ENCODE peak calls at places on chromosomes 3 and 15, in ten cellular contexts. V is HT1080, T is right lobe of liver, Z is right cardiac atrium, C is AG10803, A is AG04450, O is fibroblast of lung, F is activated T-cell treated with anti-CD3 and anti-CD28 coated beads for 1 hour, N is T-helper 9 cell, L is endothelial cell of umbilical vein. D is an unnamed sample.

GRCh38 chr15:77024273-77025065 is 29.5 kb downstream of the PSTPIP1 start:
- DNase-seq in A (no peak), T (peak; percentile 63), V (peak; percentile 48), L (peak; percentile 40), C (peak; percentile 48), F (peak; percentile 63), O (peak; percentile 19), Z (peak; percentile 66), N (peak; percentile 66), D (peak; percentile 35)

GRCh38 chr3:141738636-141739363 is 702 bp downstream of the RNF7 start:
- DNase-seq in O (peak; percentile 60), N (no peak), Z (no peak), C (peak; percentile 53), F (peak; percentile 4), T (no peak), V (peak; percentile 49), A (no peak), L (peak; percentile 62), D (peak; percentile 30)

GRCh38 chr15:60720493-60721231 is 241.7 kb upstream of the ICE2 start:
- DNase-seq in T (no peak), O (no peak), L (no peak), Z (no peak), V (no peak), C (no peak), N (peak; percentile 23), F (no peak), A (no peak), D (no peak)

GRCh38 chr3:161640201-161640600 is 143.6 kb downstream of the OTOL1 start:
- DNase-seq in F (no peak), Z (no peak), N (no peak), V (no peak), A (no peak), T (no peak), C (no peak), O (no peak), L (no peak), D (no peak)

GRCh38 chr3:41991399-41991798 is 29.5 kb upstream of the ULK4 start:
- DNase-seq in N (no peak), T (no peak), C (no peak), O (no peak), Z (no peak), A (no peak), F (no peak), L (no peak), V (no peak), D (no peak)

GRCh38 chr3:24135280-24135679 is 190.2 kb downstream of the NR1D2 start:
- DNase-seq in F (no peak), A (no peak), Z (no peak), O (no peak), C (peak; percentile 76), N (no peak), L (no peak), T (no peak), V (no peak), D (no peak)

GRCh38 chr3:37492977-37493471 is 318.6 kb upstream of the LRRFIP2 start:
- DNase-seq in N (no peak), T (no peak), F (no peak), V (peak; percentile 11), Z (peak; percentile 28), L (peak; percentile 4), C (peak; percentile 68), A (no peak), O (no peak), D (no peak)

GRCh38 chr3:189909573-189909972 is 211.1 kb downstream of the P3H2 start:
- DNase-seq in V (peak; percentile 38), N (no peak), T (no peak), A (no peak), F (no peak), Z (no peak), C (no peak), L (no peak), O (no peak), D (no peak)

GRCh38 chr15:40787344-40787841 is 17.6 kb downstream of the C15orf62 start:
- DNase-seq in Z (no peak), O (peak; percentile 91), A (no peak), L (peak; percentile 71), N (peak; percentile 24), F (no peak), T (no peak), C (peak; percentile 93), V (peak; percentile 98), D (no peak)

GRCh38 chr3:129439381-129439816 is 349 bp downstream of the MBD4 start:
- DNase-seq in L (peak; percentile 28), V (no peak), T (peak; percentile 60), A (no peak), O (no peak), F (peak; percentile 29), Z (peak; percentile 46), C (peak; percentile 19), N (peak; percentile 35), D (no peak)

GRCh38 chr3:24689353-24689752 is 194.7 kb upstream of the THRB start:
- DNase-seq in L (no peak), T (no peak), A (no peak), V (no peak), N (no peak), C (no peak), F (no peak), Z (no peak), O (no peak), D (no peak)

GRCh38 chr15:71659730-71660067 is 150.7 kb upstream of the NR2E3 start:
- DNase-seq in T (no peak), A (no peak), L (no peak), F (no peak), O (peak; percentile 38), V (no peak), Z (no peak), N (no peak), C (no peak), D (no peak)

GRCh38 chr15:87935583-87935982 is 321.0 kb downstream of the NTRK3 start:
- DNase-seq in N (no peak), Z (no peak), A (no peak), V (no peak), C (no peak), F (no peak), T (no peak), O (no peak), L (no peak), D (no peak)

GRCh38 chr15:36591534-36592411 is 12.3 kb downstream of the CDIN1 start:
- DNase-seq in Z (peak; percentile 29), O (peak; percentile 78), V (no peak), L (no peak), T (no peak), A (no peak), N (no peak), F (no peak), C (peak; percentile 44), D (no peak)

GRCh38 chr15:68589783-68590710 is 11.3 kb downstream of the CORO2B start:
- DNase-seq in N (no peak), T (no peak), V (no peak), Z (no peak), A (no peak), O (no peak), F (no peak), C (no peak), L (no peak), D (no peak)

GRCh38 chr3:123528130-123528529 is 56.7 kb downstream of the HACD2 start:
- DNase-seq in A (no peak), F (no peak), Z (no peak), O (no peak), N (no peak), V (no peak), C (no peak), L (no peak), T (no peak), D (no peak)

GRCh38 chr3:124351430-124352142 is 359.7 kb upstream of the ROPN1 start:
- DNase-seq in V (peak; percentile 50), F (no peak), Z (no peak), N (no peak), L (peak; percentile 61), O (peak; percentile 68), T (no peak), A (peak; percentile 41), C (peak; percentile 79), D (peak; percentile 71)

GRCh38 chr15:20358066-20358780 is 183.4 kb downstream of the GOLGA6L6 start:
- DNase-seq in L (no peak), T (no peak), N (no peak), A (no peak), C (no peak), Z (peak; percentile 23), V (no peak), O (no peak), F (no peak), D (no peak)

GRCh38 chr3:114649331-114649730 is 355.5 kb downstream of the TIGIT start:
- DNase-seq in A (no peak), N (no peak), F (no peak), O (peak; percentile 87), L (peak; percentile 28), V (peak; percentile 89), C (peak; percentile 54), Z (no peak), T (no peak), D (no peak)

GRCh38 chr3:191244242-191244867 is 45.3 kb downstream of the OSTN start:
- DNase-seq in O (no peak), F (no peak), V (no peak), A (no peak), N (no peak), Z (no peak), T (no peak), L (peak; percentile 39), C (peak; percentile 22), D (peak; percentile 25)

GRCh38 chr3:190338717-190339116 is 16.5 kb upstream of the CLDN1 start:
- DNase-seq in F (no peak), T (no peak), O (peak; percentile 35), L (peak; percentile 50), Z (no peak), V (peak; percentile 81), C (no peak), N (no peak), A (no peak), D (no peak)

GRCh38 chr3:182794455-182794773 is 1.1 kb downstream of the ATP11B start:
- DNase-seq in F (no peak), C (no peak), V (peak; percentile 18), Z (no peak), L (peak; percentile 64), N (no peak), A (no peak), O (no peak), T (no peak), D (no peak)

GRCh38 chr3:72232777-72233176 is 447.8 kb upstream of the PROK2 start:
- DNase-seq in C (no peak), O (no peak), T (no peak), Z (no peak), V (no peak), N (no peak), F (no peak), A (no peak), L (no peak), D (no peak)

GRCh38 chr3:14997941-14998340 is 50.6 kb downstream of the NR2C2 start:
- DNase-seq in L (no peak), F (no peak), A (no peak), N (no peak), C (no peak), T (no peak), V (no peak), O (no peak), Z (no peak), D (no peak)

GRCh38 chr3:196757876-196758739 is 18.5 kb downstream of the PAK2 start:
- DNase-seq in A (peak; percentile 47), O (peak; percentile 84), L (peak; percentile 54), Z (no peak), F (no peak), T (no peak), N (no peak), V (peak; percentile 65), C (peak; percentile 39), D (no peak)

GRCh38 chr15:48330855-48331795 is at the start of gene DUT:
- DNase-seq in A (peak; percentile 34), N (peak; percentile 68), C (peak; percentile 82), T (peak; percentile 91), Z (peak; percentile 92), L (peak; percentile 86), O (peak; percentile 81), V (peak; percentile 80), F (peak; percentile 69), D (peak; percentile 53)

GRCh38 chr15:83396071-83396470 is 51.1 kb upstream of the SH3GL3 start:
- DNase-seq in F (no peak), V (no peak), L (no peak), T (no peak), O (peak; percentile 29), A (no peak), N (no peak), C (no peak), Z (peak; percentile 25), D (no peak)

GRCh38 chr3:17207019-17207418 is 322.3 kb downstream of the PLCL2 start:
- DNase-seq in N (no peak), A (no peak), V (no peak), C (no peak), T (no peak), Z (no peak), F (no peak), L (no peak), O (peak; percentile 4), D (no peak)